ENCODE peak calls at places on chromosomes 5 and 9, in six cellular contexts. One of them, this sample, is unnamed.

GRCh38 chr9:73074176-73074708 is 77.4 kb upstream of the ANXA1 start:
- DNase-seq in IMR-90: no peak
- DNase-seq in mesendoderm: no peak
- DNase-seq in H1: no peak
- DNase-seq in mesenchymal stem cell: peak; percentile 4
- DNase-seq in H9: no peak
- DNase-seq in this sample: no peak

GRCh38 chr5:26482817-26483375 is 555.5 kb downstream of the CDH9 start:
- DNase-seq in mesenchymal stem cell: peak; percentile 25
- DNase-seq in H1: peak; percentile 63
- DNase-seq in IMR-90: no peak
- DNase-seq in mesendoderm: peak; percentile 93
- DNase-seq in H9: peak; percentile 81
- DNase-seq in this sample: peak; percentile 47

GRCh38 chr5:61263561-61264272 is 68.3 kb upstream of the ZSWIM6 start:
- DNase-seq in H9: no peak
- DNase-seq in IMR-90: no peak
- DNase-seq in H1: no peak
- DNase-seq in mesendoderm: no peak
- DNase-seq in mesenchymal stem cell: no peak
- DNase-seq in this sample: no peak

GRCh38 chr9:131459056-131459455 is 43.7 kb upstream of the POMT1 start:
- DNase-seq in mesendoderm: no peak
- DNase-seq in H9: no peak
- DNase-seq in H1: no peak
- DNase-seq in IMR-90: no peak
- DNase-seq in mesenchymal stem cell: no peak
- DNase-seq in this sample: no peak

GRCh38 chr9:16337322-16338029 is 533.0 kb downstream of the BNC2 start:
- DNase-seq in mesenchymal stem cell: peak; percentile 78
- DNase-seq in H1: no peak
- DNase-seq in H9: no peak
- DNase-seq in IMR-90: peak; percentile 97
- DNase-seq in mesendoderm: no peak
- DNase-seq in this sample: no peak

GRCh38 chr5:28369418-28369817 is 1331.0 kb upstream of the CDH9 start:
- DNase-seq in mesenchymal stem cell: no peak
- DNase-seq in mesendoderm: no peak
- DNase-seq in H1: no peak
- DNase-seq in IMR-90: no peak
- DNase-seq in H9: no peak
- DNase-seq in this sample: no peak

GRCh38 chr5:1244976-1245375 is 19.8 kb downstream of the SLC6A18 start:
- DNase-seq in IMR-90: no peak
- DNase-seq in H1: peak; percentile 46
- DNase-seq in H9: no peak
- DNase-seq in mesendoderm: no peak
- DNase-seq in mesenchymal stem cell: no peak
- DNase-seq in this sample: no peak

GRCh38 chr5:53359906-53360305 is 120.5 kb upstream of the FST start:
- DNase-seq in H1: no peak
- DNase-seq in IMR-90: peak; percentile 10
- DNase-seq in mesenchymal stem cell: no peak
- DNase-seq in mesendoderm: no peak
- DNase-seq in H9: no peak
- DNase-seq in this sample: no peak

GRCh38 chr5:112977440-112977861 is 853 bp downstream of the DCP2 start:
- DNase-seq in mesenchymal stem cell: peak; percentile 25
- DNase-seq in H9: no peak
- DNase-seq in mesendoderm: no peak
- DNase-seq in IMR-90: no peak
- DNase-seq in H1: no peak
- DNase-seq in this sample: no peak

GRCh38 chr9:125815568-125815967 is 68.4 kb downstream of the PBX3 start:
- DNase-seq in IMR-90: peak; percentile 34
- DNase-seq in H1: no peak
- DNase-seq in mesendoderm: peak; percentile 73
- DNase-seq in H9: no peak
- DNase-seq in mesenchymal stem cell: no peak
- DNase-seq in this sample: no peak

GRCh38 chr9:36036780-36037579 is at the start of gene RECK:
- DNase-seq in H9: peak; percentile 93
- DNase-seq in mesenchymal stem cell: peak; percentile 73
- DNase-seq in mesendoderm: peak; percentile 92
- DNase-seq in IMR-90: peak; percentile 84
- DNase-seq in H1: peak; percentile 98
- DNase-seq in this sample: peak; percentile 85

GRCh38 chr5:103475629-103476240 is 86.9 kb downstream of the NUDT12 start:
- DNase-seq in H9: no peak
- DNase-seq in mesenchymal stem cell: peak; percentile 58
- DNase-seq in H1: no peak
- DNase-seq in IMR-90: peak; percentile 60
- DNase-seq in mesendoderm: peak; percentile 43
- DNase-seq in this sample: peak; percentile 24

GRCh38 chr5:75461679-75462078 is 49.8 kb downstream of the CERT1 start:
- DNase-seq in IMR-90: peak; percentile 44
- DNase-seq in H1: no peak
- DNase-seq in mesendoderm: no peak
- DNase-seq in mesenchymal stem cell: peak; percentile 17
- DNase-seq in H9: no peak
- DNase-seq in this sample: no peak

GRCh38 chr9:76571288-76572204 is 112.6 kb downstream of the GCNT1 start:
- DNase-seq in H9: no peak
- DNase-seq in H1: no peak
- DNase-seq in mesenchymal stem cell: no peak
- DNase-seq in IMR-90: no peak
- DNase-seq in mesendoderm: no peak
- DNase-seq in this sample: no peak

GRCh38 chr5:67214036-67214435 is 17.4 kb upstream of the CD180 start:
- DNase-seq in mesenchymal stem cell: no peak
- DNase-seq in mesendoderm: no peak
- DNase-seq in IMR-90: peak; percentile 54
- DNase-seq in H1: no peak
- DNase-seq in H9: no peak
- DNase-seq in this sample: no peak

GRCh38 chr9:138051586-138052321 is 174.2 kb downstream of the CACNA1B start:
- DNase-seq in H9: no peak
- DNase-seq in mesenchymal stem cell: no peak
- DNase-seq in H1: no peak
- DNase-seq in mesendoderm: no peak
- DNase-seq in IMR-90: no peak
- DNase-seq in this sample: no peak

GRCh38 chr5:53019320-53019719 is 30.2 kb downstream of the ITGA2 start:
- DNase-seq in mesendoderm: no peak
- DNase-seq in mesenchymal stem cell: peak; percentile 90
- DNase-seq in H1: no peak
- DNase-seq in H9: no peak
- DNase-seq in IMR-90: peak; percentile 87
- DNase-seq in this sample: no peak

GRCh38 chr9:71819115-71819739 is 50.9 kb upstream of the CEMIP2 start:
- DNase-seq in mesenchymal stem cell: peak; percentile 45
- DNase-seq in H1: no peak
- DNase-seq in H9: no peak
- DNase-seq in mesendoderm: no peak
- DNase-seq in IMR-90: peak; percentile 39
- DNase-seq in this sample: peak; percentile 26

GRCh38 chr5:140672455-140673186 is 755 bp downstream of the DND1 start:
- DNase-seq in H1: peak; percentile 52
- DNase-seq in mesendoderm: no peak
- DNase-seq in IMR-90: no peak
- DNase-seq in H9: peak; percentile 69
- DNase-seq in mesenchymal stem cell: peak; percentile 11
- DNase-seq in this sample: no peak

GRCh38 chr5:163659568-163659902 is 154.1 kb downstream of the MAT2B start:
- DNase-seq in H1: no peak
- DNase-seq in mesendoderm: no peak
- DNase-seq in H9: no peak
- DNase-seq in IMR-90: no peak
- DNase-seq in mesenchymal stem cell: no peak
- DNase-seq in this sample: no peak
- H2BK15ac ChIP-seq in H1: no peak overlapping the region
- H2BK15ac ChIP-seq in mesendoderm: no peak overlapping the region
- H2BK15ac ChIP-seq in H9: no peak overlapping the region
- H2BK15ac ChIP-seq in IMR-90: no peak overlapping the region
- H2BK15ac ChIP-seq in mesenchymal stem cell: no peak overlapping the region
- H2BK15ac ChIP-seq in this sample: no peak overlapping the region

GRCh38 chr9:91190062-91190461 is 171.7 kb downstream of the AUH start:
- DNase-seq in IMR-90: no peak
- DNase-seq in H9: no peak
- DNase-seq in H1: no peak
- DNase-seq in mesendoderm: no peak
- DNase-seq in mesenchymal stem cell: no peak
- DNase-seq in this sample: no peak

GRCh38 chr9:91193658-91194391 is 167.9 kb downstream of the AUH start:
- DNase-seq in mesenchymal stem cell: peak; percentile 96
- DNase-seq in H9: peak; percentile 76
- DNase-seq in H1: peak; percentile 80
- DNase-seq in IMR-90: peak; percentile 96
- DNase-seq in mesendoderm: peak; percentile 93
- DNase-seq in this sample: peak; percentile 71

GRCh38 chr9:91192785-91193657 is 168.7 kb downstream of the AUH start:
- DNase-seq in H1: peak; percentile 65
- DNase-seq in mesendoderm: peak; percentile 90
- DNase-seq in mesenchymal stem cell: peak; percentile 100
- DNase-seq in IMR-90: peak; percentile 100
- DNase-seq in H9: peak; percentile 74
- DNase-seq in this sample: peak; percentile 30

GRCh38 chr9:91192379-91192775 is 169.3 kb downstream of the AUH start:
- DNase-seq in mesendoderm: no peak
- DNase-seq in mesenchymal stem cell: peak; percentile 69
- DNase-seq in H1: peak; percentile 24
- DNase-seq in H9: no peak
- DNase-seq in IMR-90: peak; percentile 42
- DNase-seq in this sample: no peak

DNA sequence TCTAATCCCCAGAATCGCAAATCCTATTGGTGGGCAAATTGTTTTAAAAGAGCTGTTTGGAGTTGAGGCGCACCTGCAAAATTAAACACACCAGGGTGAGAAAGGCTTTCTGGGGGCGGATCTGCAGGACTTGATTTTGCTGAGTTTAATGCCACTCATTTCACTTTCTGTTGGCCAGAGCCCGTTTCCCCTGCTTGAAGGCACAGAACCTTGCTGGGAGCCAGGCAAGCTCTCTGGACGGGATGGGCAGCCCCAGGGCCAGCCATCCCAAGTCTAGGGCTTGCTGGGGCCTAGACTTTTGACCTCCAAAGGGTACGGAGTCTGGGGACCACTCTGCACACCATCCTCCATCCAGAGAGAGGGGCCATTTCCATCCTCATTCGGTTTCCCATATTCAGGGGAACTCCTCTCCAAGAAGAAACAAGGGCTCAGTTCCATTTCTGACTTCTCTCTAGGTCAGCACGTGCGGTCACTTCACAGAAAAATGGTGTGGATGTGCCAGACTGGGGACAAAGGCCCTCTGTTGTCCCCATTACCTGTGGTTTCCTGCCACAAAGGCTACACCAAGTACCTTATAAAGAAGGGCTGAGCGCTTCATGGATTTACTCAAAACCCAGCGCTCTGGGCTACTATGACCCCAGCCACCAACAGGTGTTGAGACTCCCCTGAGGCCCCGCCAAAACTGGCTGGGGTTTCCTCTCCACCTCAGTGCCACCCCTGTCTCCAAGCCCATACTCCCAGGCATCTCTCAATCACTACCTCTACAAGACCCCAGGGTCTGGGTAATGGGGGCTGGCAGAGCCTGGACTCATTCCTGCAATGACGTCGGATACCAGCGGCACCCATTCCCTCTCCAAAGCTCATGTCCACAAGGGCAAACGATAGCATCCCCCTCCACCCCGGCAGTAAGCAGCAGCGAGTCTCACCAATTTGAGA is 170.0 kb downstream of the AUH start:
- DNase-seq in mesendoderm: no peak
- DNase-seq in H9: no peak
- DNase-seq in IMR-90: no peak
- DNase-seq in H1: peak; percentile 38
- DNase-seq in mesenchymal stem cell: no peak
- DNase-seq in this sample: no peak
- H2AK5ac ChIP-seq in mesendoderm: no peak overlapping the region
- H2AK5ac ChIP-seq in H9: no peak overlapping the region
- H2AK5ac ChIP-seq in IMR-90: peak overlapping the region; percentile 99
- H2AK5ac ChIP-seq in H1: no peak overlapping the region
- H2AK5ac ChIP-seq in mesenchymal stem cell: peak overlapping the region; percentile 45
- H2AK5ac ChIP-seq in this sample: peak overlapping the region; percentile 39

GRCh38 chr9:68841292-68842052 is 136.4 kb downstream of the PIP5K1B start:
- DNase-seq in H1: no peak
- DNase-seq in mesenchymal stem cell: peak; percentile 6
- DNase-seq in H9: no peak
- DNase-seq in IMR-90: no peak
- DNase-seq in mesendoderm: no peak
- DNase-seq in this sample: no peak
- H2BK15ac ChIP-seq in H1: peak overlapping the region; percentile 36
- H2BK15ac ChIP-seq in mesenchymal stem cell: no peak overlapping the region
- H2BK15ac ChIP-seq in H9: no peak overlapping the region
- H2BK15ac ChIP-seq in IMR-90: no peak overlapping the region
- H2BK15ac ChIP-seq in mesendoderm: no peak overlapping the region
- H2BK15ac ChIP-seq in this sample: no peak overlapping the region

GRCh38 chr5:10700516-10700915 is 60.5 kb downstream of the DAP start:
- DNase-seq in H1: no peak
- DNase-seq in H9: no peak
- DNase-seq in mesenchymal stem cell: no peak
- DNase-seq in IMR-90: no peak
- DNase-seq in mesendoderm: no peak
- DNase-seq in this sample: no peak

GRCh38 chr5:10702040-10702629 is 58.9 kb downstream of the DAP start:
- DNase-seq in H9: no peak
- DNase-seq in IMR-90: peak; percentile 98
- DNase-seq in mesendoderm: no peak
- DNase-seq in mesenchymal stem cell: peak; percentile 98
- DNase-seq in H1: no peak
- DNase-seq in this sample: no peak

GRCh38 chr5:10699281-10699874 is 61.7 kb downstream of the DAP start:
- DNase-seq in mesenchymal stem cell: peak; percentile 44
- DNase-seq in mesendoderm: peak; percentile 70
- DNase-seq in H9: no peak
- DNase-seq in IMR-90: peak; percentile 44
- DNase-seq in H1: no peak
- DNase-seq in this sample: no peak

GRCh38 chr5:10701567-10702039 is 59.4 kb downstream of the DAP start:
- DNase-seq in mesendoderm: peak; percentile 59
- DNase-seq in H1: peak; percentile 73
- DNase-seq in IMR-90: peak; percentile 71
- DNase-seq in mesenchymal stem cell: peak; percentile 67
- DNase-seq in H9: no peak
- DNase-seq in this sample: peak; percentile 24

DNA sequence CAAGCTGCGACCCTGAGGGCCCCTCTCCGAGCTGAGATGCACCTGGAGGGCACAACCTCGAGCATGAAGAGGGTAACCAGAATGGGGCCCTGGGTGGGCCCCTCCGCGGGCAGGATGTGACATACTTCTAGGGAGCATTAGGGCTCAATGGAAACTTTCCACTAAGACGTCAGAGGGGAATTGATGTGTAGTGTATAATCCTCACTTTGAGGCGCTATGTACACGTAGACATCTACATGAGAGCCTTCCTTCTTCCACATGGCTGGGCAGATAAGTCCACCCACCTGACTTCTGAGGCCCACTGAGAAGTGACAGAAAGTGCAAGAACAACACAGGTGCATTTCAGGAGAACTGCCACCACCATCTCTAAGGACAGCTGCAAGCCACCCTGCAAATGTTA is 61.0 kb downstream of the DAP start:
- DNase-seq in IMR-90: no peak
- DNase-seq in H1: no peak
- DNase-seq in mesenchymal stem cell: no peak
- DNase-seq in mesendoderm: no peak
- DNase-seq in H9: no peak
- DNase-seq in this sample: no peak
- H2AK5ac ChIP-seq in IMR-90: no peak overlapping the region
- H2AK5ac ChIP-seq in H1: no peak overlapping the region
- H2AK5ac ChIP-seq in mesenchymal stem cell: peak overlapping the region; percentile 15
- H2AK5ac ChIP-seq in mesendoderm: no peak overlapping the region
- H2AK5ac ChIP-seq in H9: no peak overlapping the region
- H2AK5ac ChIP-seq in this sample: no peak overlapping the region